ENCODE peak calls at places on chromosomes 12 and 14, in seven cellular contexts. E is sigmoid colon, U is HCT116, X is heart left ventricle, V is spleen, Z is lower leg skin, B is esophagus squamous epithelium. Q is an unnamed sample.

GRCh38 chr12:17971850-17972249 is 118.1 kb downstream of the RERGL start:
- DNase-seq in B (no peak), E (no peak), U (no peak), V (no peak), X (no peak), Z (no peak), Q (no peak)

GRCh38 chr12:39048395-39048794 is 143.0 kb upstream of the CPNE8 start:
- DNase-seq in V (no peak), X (no peak), U (no peak), B (no peak), E (no peak), Z (no peak), Q (no peak)

GRCh38 chr14:34437729-34438080 is 24.3 kb downstream of the SPTSSA start:
- DNase-seq in Z (no peak), B (no peak), X (no peak), V (no peak), U (no peak), E (no peak), Q (no peak)

GRCh38 chr12:68189766-68190700 is 30.5 kb upstream of the IFNG start:
- DNase-seq in E (no peak), U (peak; percentile 13), V (no peak), B (no peak), X (no peak), Z (no peak), Q (no peak)

GRCh38 chr12:88854260-88854659 is 274.0 kb upstream of the KITLG start:
- DNase-seq in E (no peak), Z (no peak), B (no peak), V (no peak), U (peak; percentile 43), X (no peak), Q (no peak)

GRCh38 chr12:11849752-11850504 is 200.5 kb downstream of the ETV6 start:
- DNase-seq in E (no peak), V (no peak), B (no peak), U (no peak), X (no peak), Z (no peak), Q (no peak)

GRCh38 chr14:80784824-80785223 is 156.7 kb downstream of the CEP128 start:
- DNase-seq in V (no peak), Z (no peak), X (no peak), E (no peak), B (no peak), U (no peak), Q (no peak)

GRCh38 chr12:48194780-48195179 is 8.3 kb downstream of the OR10AD1 start:
- DNase-seq in E (no peak), X (no peak), U (no peak), Z (no peak), B (no peak), V (no peak), Q (no peak)

GRCh38 chr12:82966160-82966559 is 279.5 kb downstream of the TMTC2 start:
- DNase-seq in E (no peak), X (no peak), V (no peak), U (no peak), Z (no peak), B (no peak), Q (no peak)

GRCh38 chr12:32270818-32271710 is 128.3 kb upstream of the FGD4 start:
- DNase-seq in Z (no peak), U (no peak), X (no peak), E (no peak), V (no peak), B (no peak), Q (no peak)

GRCh38 chr12:22160396-22161003 is 114.5 kb downstream of the CMAS start:
- DNase-seq in X (no peak), B (no peak), V (no peak), Z (no peak), U (no peak), E (no peak), Q (no peak)

GRCh38 chr12:102769323-102769916 is 147.6 kb downstream of the PAH start:
- DNase-seq in V (no peak), B (no peak), E (peak; percentile 76), Z (peak; percentile 64), U (peak; percentile 26), X (peak; percentile 38), Q (peak; percentile 25)

GRCh38 chr12:52438305-52439301 is 4.4 kb upstream of the KRT75 start:
- DNase-seq in Z (no peak), V (no peak), B (no peak), X (no peak), U (no peak), E (no peak), Q (no peak)

GRCh38 chr14:88750413-88750812 is 42.3 kb downstream of the EML5 start:
- DNase-seq in X (no peak), V (no peak), Z (no peak), U (no peak), E (no peak), B (no peak), Q (no peak)

GRCh38 chr14:36529062-36529461 is 9.0 kb upstream of the NKX2-1 start:
- DNase-seq in B (no peak), U (no peak), V (no peak), X (no peak), E (no peak), Z (no peak), Q (no peak)

GRCh38 chr14:60487211-60487610 is 1.3 kb upstream of the C14orf39 start:
- DNase-seq in V (no peak), Z (no peak), B (no peak), E (no peak), U (no peak), X (no peak), Q (no peak)

GRCh38 chr14:60485057-60485599 is 735 bp downstream of the C14orf39 start:
- DNase-seq in V (no peak), E (no peak), U (no peak), B (no peak), X (no peak), Z (no peak), Q (no peak)

GRCh38 chr14:60490270-60490669 is 4.4 kb upstream of the C14orf39 start:
- DNase-seq in U (no peak), Z (no peak), E (no peak), X (no peak), V (no peak), B (no peak), Q (no peak)

GRCh38 chr14:60485600-60486251 is at the start of gene C14orf39:
- DNase-seq in X (no peak), V (no peak), B (no peak), U (no peak), E (no peak), Z (no peak), Q (no peak)

DNA sequence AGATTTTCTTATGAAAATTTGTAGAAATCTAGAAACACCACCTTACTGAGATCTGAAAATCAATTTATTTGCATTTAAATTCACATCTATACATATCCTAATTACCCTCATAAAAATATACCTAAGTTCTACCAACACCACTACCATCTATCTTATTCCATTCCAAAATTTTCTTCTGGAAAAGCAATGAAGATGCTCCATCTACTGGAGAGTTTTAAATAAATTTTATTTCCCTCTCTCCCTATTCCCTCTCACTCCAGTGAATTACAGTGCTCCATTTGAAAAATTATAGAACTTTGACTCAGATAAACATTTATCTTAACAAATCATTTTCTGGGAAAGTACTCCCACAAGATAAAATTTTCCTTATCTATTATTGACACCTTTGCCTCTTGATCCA is 2.3 kb upstream of the C14orf39 start:
- DNase-seq in X (no peak), B (no peak), U (no peak), Z (no peak), E (no peak), V (no peak), Q (no peak)
- TF ChIP-seq CTCF in X (no peak), B (no peak), U (no peak), Z (no peak), E (no peak), V (no peak), Q (peak; percentile 12)

DNA sequence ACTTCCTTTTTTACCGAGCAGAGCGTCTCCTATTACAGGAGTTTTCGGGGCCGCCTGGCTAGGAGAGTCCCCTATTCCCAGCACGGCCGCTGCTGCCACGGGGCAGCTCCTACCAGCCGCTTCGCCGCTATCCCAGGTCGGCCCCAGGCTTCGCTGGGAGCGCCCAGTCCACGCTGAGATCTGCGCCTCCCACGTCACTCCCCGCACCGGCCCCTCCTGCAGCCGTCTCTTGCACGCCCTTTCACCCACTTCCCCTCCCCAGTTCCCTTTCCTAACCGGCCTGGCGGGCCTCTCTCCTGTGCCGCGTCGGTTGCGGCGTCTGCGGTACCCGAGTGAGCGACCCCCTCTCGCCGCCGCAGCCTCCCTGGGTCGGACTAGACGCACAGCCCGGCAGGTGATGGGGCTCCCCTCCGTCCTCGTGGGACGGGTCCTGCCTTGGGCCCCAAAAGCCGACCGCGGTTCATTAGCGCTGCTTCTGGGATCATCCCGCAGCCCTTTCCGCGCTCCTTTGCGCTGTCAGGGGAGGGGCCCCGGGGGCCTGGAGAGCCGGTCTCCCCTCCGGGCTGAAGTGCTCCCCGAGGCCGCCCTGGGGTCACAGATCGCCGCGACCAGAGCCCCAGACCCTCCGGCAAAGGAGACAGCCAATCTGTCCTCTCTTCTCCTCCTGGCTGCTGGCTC is 1318.4 kb downstream of the TMEM121 start:
- DNase-seq in V (peak; percentile 96), E (peak; percentile 76), Z (peak; percentile 53), X (peak; percentile 73), B (no peak), U (no peak), Q (peak; percentile 46)
- TF ChIP-seq POLR2A in V (peak; percentile 60), E (no peak), Z (no peak), X (no peak), B (peak; percentile 31), U (no peak), Q (peak; percentile 30)

DNA sequence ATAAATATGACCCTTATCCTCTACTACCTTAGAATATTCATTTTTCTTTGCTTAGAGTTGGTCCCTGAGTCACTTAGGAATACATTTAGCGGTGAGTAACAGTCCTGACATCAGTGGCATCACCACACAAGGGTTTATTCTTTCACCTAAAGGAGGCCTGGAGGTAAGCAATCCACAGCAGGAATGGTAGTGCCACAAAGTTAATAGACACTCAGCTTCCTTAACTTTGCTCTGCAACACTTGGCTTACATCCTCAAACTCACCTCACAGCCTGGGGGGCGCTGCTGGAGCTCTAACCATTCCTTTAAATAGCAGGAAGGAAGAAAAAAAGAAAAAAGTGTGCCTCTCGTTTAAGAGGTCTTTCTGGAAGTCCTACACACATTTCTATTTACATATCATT is 29.1 kb downstream of the BBOF1 start:
- DNase-seq in E (no peak), X (no peak), V (no peak), B (no peak), U (peak; percentile 16), Z (no peak), Q (no peak)
- TF ChIP-seq CTCF in E (no peak), X (no peak), V (no peak), B (no peak), U (peak; percentile 30), Z (no peak), Q (no peak)

DNA sequence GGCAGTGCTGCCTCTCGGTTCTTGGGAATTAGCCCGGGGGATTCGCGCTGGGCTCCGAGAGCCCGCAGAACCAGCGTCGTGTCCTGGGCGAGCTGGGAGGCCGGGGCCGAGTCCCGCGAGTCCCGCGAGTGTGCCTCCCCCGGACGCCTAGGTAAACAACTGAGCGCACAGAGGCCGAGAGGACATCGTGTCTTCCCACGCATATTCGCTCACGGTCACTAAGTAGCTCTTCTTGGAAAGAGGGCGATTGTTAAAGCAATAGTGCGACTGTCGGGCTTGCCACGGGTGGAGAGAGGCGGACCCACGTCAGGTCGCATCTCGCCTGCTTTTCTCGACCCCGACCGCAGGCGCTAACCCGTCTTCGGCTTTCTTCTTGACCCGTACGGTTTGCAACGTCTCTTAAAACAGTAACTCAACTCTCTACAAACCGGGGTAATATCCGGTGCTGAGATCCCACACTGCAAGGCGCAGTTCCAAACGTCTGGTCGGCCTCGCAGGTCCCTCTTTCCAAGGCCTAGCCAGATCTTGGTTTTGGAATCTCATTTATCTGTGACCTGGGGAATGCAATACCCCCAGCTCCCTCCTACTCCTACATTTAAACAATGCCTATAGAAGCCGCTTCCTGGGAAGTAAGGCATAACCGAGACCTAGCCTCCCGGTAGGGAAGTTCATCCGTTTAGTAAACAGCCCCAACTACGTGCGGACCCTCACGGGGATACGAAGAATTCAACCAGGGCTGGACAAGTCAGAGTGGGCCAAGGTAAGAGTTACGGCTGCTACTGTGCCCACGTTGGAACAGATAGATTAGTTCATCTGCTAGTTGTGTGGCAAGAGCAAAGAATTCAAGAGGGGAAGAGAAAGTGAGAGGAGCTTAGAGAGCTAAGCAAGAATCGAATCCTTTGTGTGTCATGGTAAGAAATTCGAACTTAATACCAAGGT is 736 bp upstream of the PHLDA1 start:
- DNase-seq in V (no peak), Z (peak; percentile 31), E (peak; percentile 80), X (peak; percentile 49), B (no peak), U (no peak), Q (peak; percentile 31)
- TF ChIP-seq POLR2A in V (no peak), Z (no peak), E (no peak), X (no peak), B (no peak), U (peak; percentile 47), Q (no peak)